ENCODE peak calls at places on chromosomes 7 and 10, in ten cellular contexts. One of them, this sample, is unnamed.
A peak's percentile ranks its signal among the peaks of the same experiment; 100 is the strongest.

GRCh38 chr7:151109094-151110048 is 23.1 kb downstream of the AGAP3 start:
- DNase-seq in heart left ventricle: no peak
- DNase-seq in cardiac muscle cell: peak; percentile 58
- DNase-seq in NCI-H2029: no peak
- DNase-seq in Right ventricle myocardium superior: peak; percentile 74
- DNase-seq in M059J: no peak
- DNase-seq in ACHN: no peak
- DNase-seq in hepatic stellate cell: no peak
- DNase-seq in NCI-H146: no peak
- DNase-seq in GM10248: no peak
- DNase-seq in this sample: no peak

GRCh38 chr10:70378122-70378521 is 4.3 kb downstream of the LRRC20 start:
- DNase-seq in heart left ventricle: no peak
- DNase-seq in cardiac muscle cell: peak; percentile 69
- DNase-seq in NCI-H2029: no peak
- DNase-seq in Right ventricle myocardium superior: no peak
- DNase-seq in M059J: peak; percentile 98
- DNase-seq in ACHN: peak; percentile 97
- DNase-seq in hepatic stellate cell: peak; percentile 69
- DNase-seq in NCI-H146: no peak
- DNase-seq in GM10248: no peak
- DNase-seq in this sample: no peak

GRCh38 chr10:15313844-15314243 is 57.2 kb downstream of the FAM171A1 start:
- DNase-seq in heart left ventricle: no peak
- DNase-seq in cardiac muscle cell: peak; percentile 69
- DNase-seq in NCI-H2029: no peak
- DNase-seq in Right ventricle myocardium superior: peak; percentile 56
- DNase-seq in M059J: no peak
- DNase-seq in ACHN: no peak
- DNase-seq in hepatic stellate cell: no peak
- DNase-seq in NCI-H146: no peak
- DNase-seq in GM10248: no peak
- DNase-seq in this sample: peak; percentile 98

GRCh38 chr10:28946479-28946878 is 269.2 kb downstream of the BAMBI start:
- DNase-seq in heart left ventricle: no peak
- DNase-seq in cardiac muscle cell: peak; percentile 73
- DNase-seq in NCI-H2029: no peak
- DNase-seq in Right ventricle myocardium superior: no peak
- DNase-seq in M059J: peak; percentile 51
- DNase-seq in ACHN: no peak
- DNase-seq in hepatic stellate cell: peak; percentile 57
- DNase-seq in NCI-H146: no peak
- DNase-seq in GM10248: no peak
- DNase-seq in this sample: no peak

GRCh38 chr7:19269301-19269700 is 124.1 kb upstream of the FERD3L start:
- DNase-seq in heart left ventricle: no peak
- DNase-seq in cardiac muscle cell: no peak
- DNase-seq in NCI-H2029: no peak
- DNase-seq in Right ventricle myocardium superior: no peak
- DNase-seq in M059J: no peak
- DNase-seq in ACHN: no peak
- DNase-seq in hepatic stellate cell: no peak
- DNase-seq in NCI-H146: no peak
- DNase-seq in GM10248: no peak
- DNase-seq in this sample: no peak

GRCh38 chr10:100021322-100021721 is 11.6 kb upstream of the DNMBP start:
- DNase-seq in heart left ventricle: no peak
- DNase-seq in cardiac muscle cell: no peak
- DNase-seq in NCI-H2029: no peak
- DNase-seq in Right ventricle myocardium superior: no peak
- DNase-seq in M059J: no peak
- DNase-seq in ACHN: no peak
- DNase-seq in hepatic stellate cell: no peak
- DNase-seq in NCI-H146: peak; percentile 68
- DNase-seq in GM10248: no peak
- DNase-seq in this sample: no peak

GRCh38 chr10:113471241-113471996 is 81.4 kb upstream of the HABP2 start:
- DNase-seq in heart left ventricle: no peak
- DNase-seq in cardiac muscle cell: no peak
- DNase-seq in NCI-H2029: no peak
- DNase-seq in Right ventricle myocardium superior: no peak
- DNase-seq in M059J: no peak
- DNase-seq in ACHN: no peak
- DNase-seq in hepatic stellate cell: no peak
- DNase-seq in NCI-H146: no peak
- DNase-seq in GM10248: no peak
- DNase-seq in this sample: no peak

GRCh38 chr10:59678884-59679301 is 30.8 kb downstream of the SLC16A9 start:
- DNase-seq in heart left ventricle: no peak
- DNase-seq in cardiac muscle cell: peak; percentile 10
- DNase-seq in NCI-H2029: no peak
- DNase-seq in Right ventricle myocardium superior: no peak
- DNase-seq in M059J: peak; percentile 6
- DNase-seq in ACHN: no peak
- DNase-seq in hepatic stellate cell: no peak
- DNase-seq in NCI-H146: no peak
- DNase-seq in GM10248: peak; percentile 31
- DNase-seq in this sample: no peak

GRCh38 chr7:30255096-30255769 is 29.2 kb upstream of the ZNRF2 start:
- DNase-seq in heart left ventricle: no peak
- DNase-seq in cardiac muscle cell: no peak
- DNase-seq in NCI-H2029: no peak
- DNase-seq in Right ventricle myocardium superior: no peak
- DNase-seq in M059J: no peak
- DNase-seq in ACHN: peak; percentile 81
- DNase-seq in hepatic stellate cell: no peak
- DNase-seq in NCI-H146: no peak
- DNase-seq in GM10248: no peak
- DNase-seq in this sample: no peak

GRCh38 chr7:153886121-153886505 is 166.1 kb upstream of the DPP6 start:
- DNase-seq in heart left ventricle: no peak
- DNase-seq in cardiac muscle cell: no peak
- DNase-seq in NCI-H2029: no peak
- DNase-seq in Right ventricle myocardium superior: no peak
- DNase-seq in M059J: no peak
- DNase-seq in ACHN: no peak
- DNase-seq in hepatic stellate cell: no peak
- DNase-seq in NCI-H146: peak; percentile 15
- DNase-seq in GM10248: no peak
- DNase-seq in this sample: no peak

GRCh38 chr7:1668486-1668931 is 1.6 kb upstream of the ELFN1 start:
- DNase-seq in heart left ventricle: peak; percentile 56
- DNase-seq in cardiac muscle cell: no peak
- DNase-seq in NCI-H2029: no peak
- DNase-seq in Right ventricle myocardium superior: peak; percentile 71
- DNase-seq in M059J: peak; percentile 46
- DNase-seq in ACHN: no peak
- DNase-seq in hepatic stellate cell: no peak
- DNase-seq in NCI-H146: no peak
- DNase-seq in GM10248: peak; percentile 26
- DNase-seq in this sample: no peak

GRCh38 chr7:95684037-95684436 is 87.7 kb upstream of the PDK4 start:
- DNase-seq in heart left ventricle: no peak
- DNase-seq in cardiac muscle cell: peak; percentile 75
- DNase-seq in NCI-H2029: peak; percentile 27
- DNase-seq in Right ventricle myocardium superior: no peak
- DNase-seq in M059J: peak; percentile 62
- DNase-seq in ACHN: peak; percentile 76
- DNase-seq in hepatic stellate cell: no peak
- DNase-seq in NCI-H146: peak; percentile 63
- DNase-seq in GM10248: no peak
- DNase-seq in this sample: peak; percentile 46

GRCh38 chr7:74174606-74175082 is 488 bp downstream of the EIF4H start:
- DNase-seq in heart left ventricle: peak; percentile 64
- DNase-seq in cardiac muscle cell: peak; percentile 66
- DNase-seq in NCI-H2029: peak; percentile 20
- DNase-seq in Right ventricle myocardium superior: peak; percentile 62
- DNase-seq in M059J: peak; percentile 55
- DNase-seq in ACHN: peak; percentile 69
- DNase-seq in hepatic stellate cell: peak; percentile 53
- DNase-seq in NCI-H146: peak; percentile 56
- DNase-seq in GM10248: peak; percentile 38
- DNase-seq in this sample: peak; percentile 66

GRCh38 chr7:68321776-68322496 is 1276.3 kb upstream of the AUTS2 start:
- DNase-seq in heart left ventricle: no peak
- DNase-seq in cardiac muscle cell: peak; percentile 5
- DNase-seq in NCI-H2029: no peak
- DNase-seq in Right ventricle myocardium superior: no peak
- DNase-seq in M059J: peak; percentile 18
- DNase-seq in ACHN: no peak
- DNase-seq in hepatic stellate cell: no peak
- DNase-seq in NCI-H146: peak; percentile 21
- DNase-seq in GM10248: no peak
- DNase-seq in this sample: no peak

GRCh38 chr10:22702348-22702747 is 12.0 kb downstream of the PIP4K2A start:
- DNase-seq in heart left ventricle: no peak
- DNase-seq in cardiac muscle cell: peak; percentile 80
- DNase-seq in NCI-H2029: no peak
- DNase-seq in Right ventricle myocardium superior: no peak
- DNase-seq in M059J: peak; percentile 17
- DNase-seq in ACHN: no peak
- DNase-seq in hepatic stellate cell: no peak
- DNase-seq in NCI-H146: no peak
- DNase-seq in GM10248: no peak
- DNase-seq in this sample: no peak

GRCh38 chr7:158473946-158474345 is 113.7 kb downstream of the PTPRN2 start:
- DNase-seq in heart left ventricle: no peak
- DNase-seq in cardiac muscle cell: no peak
- DNase-seq in NCI-H2029: no peak
- DNase-seq in Right ventricle myocardium superior: no peak
- DNase-seq in M059J: no peak
- DNase-seq in ACHN: no peak
- DNase-seq in hepatic stellate cell: no peak
- DNase-seq in NCI-H146: no peak
- DNase-seq in GM10248: no peak
- DNase-seq in this sample: no peak

GRCh38 chr10:87848998-87849397 is 14.3 kb downstream of the KLLN start:
- DNase-seq in heart left ventricle: no peak
- DNase-seq in cardiac muscle cell: no peak
- DNase-seq in NCI-H2029: no peak
- DNase-seq in Right ventricle myocardium superior: no peak
- DNase-seq in M059J: no peak
- DNase-seq in ACHN: no peak
- DNase-seq in hepatic stellate cell: no peak
- DNase-seq in NCI-H146: no peak
- DNase-seq in GM10248: no peak
- DNase-seq in this sample: no peak

GRCh38 chr7:100111156-100111555 is 8.0 kb downstream of the TAF6 start:
- DNase-seq in heart left ventricle: no peak
- DNase-seq in cardiac muscle cell: no peak
- DNase-seq in NCI-H2029: no peak
- DNase-seq in Right ventricle myocardium superior: no peak
- DNase-seq in M059J: no peak
- DNase-seq in ACHN: no peak
- DNase-seq in hepatic stellate cell: no peak
- DNase-seq in NCI-H146: no peak
- DNase-seq in GM10248: no peak
- DNase-seq in this sample: no peak

GRCh38 chr7:80244206-80244956 is 109.8 kb downstream of the GNAI1 start:
- DNase-seq in heart left ventricle: no peak
- DNase-seq in cardiac muscle cell: peak; percentile 54
- DNase-seq in NCI-H2029: no peak
- DNase-seq in Right ventricle myocardium superior: no peak
- DNase-seq in M059J: no peak
- DNase-seq in ACHN: no peak
- DNase-seq in hepatic stellate cell: no peak
- DNase-seq in NCI-H146: no peak
- DNase-seq in GM10248: no peak
- DNase-seq in this sample: peak; percentile 40

GRCh38 chr7:45176091-45176490 is 18.5 kb downstream of the RAMP3 start:
- DNase-seq in heart left ventricle: no peak
- DNase-seq in cardiac muscle cell: no peak
- DNase-seq in NCI-H2029: no peak
- DNase-seq in Right ventricle myocardium superior: no peak
- DNase-seq in M059J: no peak
- DNase-seq in ACHN: no peak
- DNase-seq in hepatic stellate cell: no peak
- DNase-seq in NCI-H146: no peak
- DNase-seq in GM10248: no peak
- DNase-seq in this sample: no peak

GRCh38 chr7:22278660-22279059 is 78.3 kb downstream of the RAPGEF5 start:
- DNase-seq in heart left ventricle: no peak
- DNase-seq in cardiac muscle cell: no peak
- DNase-seq in NCI-H2029: peak; percentile 22
- DNase-seq in Right ventricle myocardium superior: no peak
- DNase-seq in M059J: no peak
- DNase-seq in ACHN: no peak
- DNase-seq in hepatic stellate cell: no peak
- DNase-seq in NCI-H146: peak; percentile 29
- DNase-seq in GM10248: no peak
- DNase-seq in this sample: peak; percentile 45

GRCh38 chr7:48089415-48089975 is 430 bp downstream of the UPP1 start:
- DNase-seq in heart left ventricle: no peak
- DNase-seq in cardiac muscle cell: no peak
- DNase-seq in NCI-H2029: peak; percentile 71
- DNase-seq in Right ventricle myocardium superior: peak; percentile 76
- DNase-seq in M059J: peak; percentile 29
- DNase-seq in ACHN: peak; percentile 50
- DNase-seq in hepatic stellate cell: no peak
- DNase-seq in NCI-H146: peak; percentile 74
- DNase-seq in GM10248: no peak
- DNase-seq in this sample: peak; percentile 54

GRCh38 chr7:54090652-54091213 is 451.4 kb upstream of the VSTM2A start:
- DNase-seq in heart left ventricle: no peak
- DNase-seq in cardiac muscle cell: no peak
- DNase-seq in NCI-H2029: no peak
- DNase-seq in Right ventricle myocardium superior: no peak
- DNase-seq in M059J: no peak
- DNase-seq in ACHN: no peak
- DNase-seq in hepatic stellate cell: no peak
- DNase-seq in NCI-H146: no peak
- DNase-seq in GM10248: no peak
- DNase-seq in this sample: no peak

GRCh38 chr7:46982928-46983327 is 599.0 kb downstream of the TNS3 start:
- DNase-seq in heart left ventricle: no peak
- DNase-seq in cardiac muscle cell: no peak
- DNase-seq in NCI-H2029: no peak
- DNase-seq in Right ventricle myocardium superior: no peak
- DNase-seq in M059J: no peak
- DNase-seq in ACHN: no peak
- DNase-seq in hepatic stellate cell: no peak
- DNase-seq in NCI-H146: no peak
- DNase-seq in GM10248: no peak
- DNase-seq in this sample: no peak

This sample was measured in lung microvascular endothelial cell.